ENCODE peak calls at places on chromosomes 12 and 14, in five cellular contexts. F, Q, X, N and R are unnamed samples.

GRCh38 chr12:54489857-54490256 is 7.7 kb upstream of the NCKAP1L start:
- DNase-seq in F (no peak), Q (no peak), X (no peak), N (no peak), R (no peak)

GRCh38 chr14:99478133-99478532 is 2.5 kb downstream of the SETD3 start:
- DNase-seq in F (no peak), Q (no peak), X (no peak), N (no peak), R (no peak)

GRCh38 chr12:26806556-26806955 is 26.4 kb downstream of the ITPR2 start:
- DNase-seq in F (no peak), Q (no peak), X (no peak), N (no peak), R (no peak)

GRCh38 chr12:62647586-62647985 is 181.0 kb downstream of the MON2 start:
- DNase-seq in F (no peak), Q (no peak), X (peak; percentile 52), N (no peak), R (peak; percentile 91)

GRCh38 chr14:74608959-74609611 is 3.0 kb downstream of the LTBP2 start:
- DNase-seq in F (peak; percentile 76), Q (peak; percentile 80), X (peak; percentile 81), N (peak; percentile 83), R (peak; percentile 86)

GRCh38 chr12:124296916-124297351 is 2.0 kb downstream of the RFLNA start:
- DNase-seq in F (no peak), Q (no peak), X (no peak), N (peak; percentile 18), R (peak; percentile 59)

GRCh38 chr12:119365451-119365850 is 30.9 kb downstream of the CCDC60 start:
- DNase-seq in F (no peak), Q (no peak), X (no peak), N (no peak), R (no peak)

GRCh38 chr12:89686311-89686710 is 22.3 kb downstream of the ATP2B1 start:
- DNase-seq in F (no peak), Q (no peak), X (no peak), N (no peak), R (no peak)

GRCh38 chr12:109559601-109560000 is 13.7 kb downstream of the MMAB start:
- DNase-seq in F (no peak), Q (no peak), X (no peak), N (no peak), R (no peak)

GRCh38 chr12:39692258-39692853 is 72.8 kb upstream of the ABCD2 start:
- DNase-seq in F (peak; percentile 23), Q (no peak), X (no peak), N (no peak), R (no peak)

GRCh38 chr14:92039073-92039719 is 663 bp downstream of the TRIP11 start:
- DNase-seq in F (peak; percentile 60), Q (no peak), X (no peak), N (peak; percentile 48), R (peak; percentile 82)

GRCh38 chr14:76904100-76904739 is 78.0 kb downstream of the LRRC74A start:
- DNase-seq in F (peak; percentile 84), Q (no peak), X (no peak), N (no peak), R (no peak)

GRCh38 chr12:13135336-13136178 is 32.1 kb upstream of the GSG1 start:
- DNase-seq in F (peak; percentile 87), Q (no peak), X (no peak), N (peak; percentile 89), R (peak; percentile 96)

GRCh38 chr14:74964787-74965769 is 9.7 kb upstream of the PGF start:
- DNase-seq in F (peak; percentile 33), Q (no peak), X (no peak), N (no peak), R (no peak)

GRCh38 chr12:89288959-89289358 is 63.3 kb downstream of the DUSP6 start:
- DNase-seq in F (no peak), Q (no peak), X (no peak), N (no peak), R (no peak)

GRCh38 chr12:66168410-66168809 is 1.4 kb downstream of the TMBIM4 start:
- DNase-seq in F (no peak), Q (no peak), X (no peak), N (no peak), R (no peak)

GRCh38 chr12:108643941-108644742 is 10.4 kb upstream of the SELPLG start:
- DNase-seq in F (no peak), Q (no peak), X (no peak), N (peak; percentile 85), R (peak; percentile 87)

GRCh38 chr12:11958216-11959091 is 112.3 kb upstream of the BCL2L14 start:
- DNase-seq in F (peak; percentile 92), Q (peak; percentile 12), X (no peak), N (no peak), R (no peak)

GRCh38 chr14:97107760-97108159 is 310.6 kb downstream of the VRK1 start:
- DNase-seq in F (no peak), Q (no peak), X (no peak), N (no peak), R (no peak)

GRCh38 chr14:72802588-72802946 is 91.3 kb downstream of the DPF3 start:
- DNase-seq in F (no peak), Q (no peak), X (no peak), N (no peak), R (no peak)

GRCh38 chr12:14260011-14260993 is 105.2 kb upstream of the ATF7IP start:
- DNase-seq in F (peak; percentile 92), Q (no peak), X (peak; percentile 94), N (peak; percentile 95), R (peak; percentile 97)

GRCh38 chr14:21486640-21487087 is 9.7 kb downstream of the TOX4 start:
- DNase-seq in F (peak; percentile 59), Q (no peak), X (no peak), N (no peak), R (no peak)

GRCh38 chr12:105948331-105948730 is 190.4 kb downstream of the NUAK1 start:
- DNase-seq in F (no peak), Q (no peak), X (no peak), N (no peak), R (no peak)

GRCh38 chr12:42729532-42729895 is 140.0 kb upstream of the PRICKLE1 start:
- DNase-seq in F (no peak), Q (no peak), X (no peak), N (no peak), R (no peak)

GRCh38 chr12:47356129-47356622 is 276.4 kb upstream of the AMIGO2 start:
- DNase-seq in F (peak; percentile 20), Q (no peak), X (no peak), N (no peak), R (no peak)